ENCODE peak calls at places on chromosomes 6 and 20, in four cellular contexts. C is RWPE1; G is HS-5; K is stimulated activated CD4-positive, alpha-beta T cell treated with anti-CD3 and anti-CD28 coated beads, Interleukin-4, amount 100 ng/mL, for 1 hour. A is an unnamed sample.

GRCh38 chr6:27865952-27866369 is 46.2 kb downstream of the OR2B2 start:
- DNase-seq in K (peak; percentile 13), C (no peak), G (no peak), A (no peak)

GRCh38 chr20:39909447-39909846 is 779.6 kb downstream of the MAFB start:
- DNase-seq in C (no peak), G (no peak), K (no peak), A (no peak)

GRCh38 chr20:53899351-53900167 is 170.8 kb downstream of the BCAS1 start:
- DNase-seq in C (peak; percentile 92), G (peak; percentile 100), K (peak; percentile 62), A (peak; percentile 97)

GRCh38 chr6:139752086-139752485 is 377.6 kb upstream of the CITED2 start:
- DNase-seq in G (no peak), C (no peak), K (no peak), A (no peak)

GRCh38 chr6:25083784-25084507 is 148.2 kb upstream of the RIPOR2 start:
- DNase-seq in K (no peak), C (no peak), G (no peak), A (no peak)

GRCh38 chr6:33513213-33513612 is 58.8 kb downstream of the ZBTB9 start:
- DNase-seq in K (no peak), G (no peak), C (no peak), A (no peak)

GRCh38 chr20:49186535-49187329 is 1.4 kb downstream of the STAU1 start:
- DNase-seq in K (peak; percentile 67), G (peak; percentile 74), C (peak; percentile 79), A (peak; percentile 56)

GRCh38 chr6:13422601-13423247 is 64.7 kb downstream of the GFOD1 start:
- DNase-seq in C (no peak), K (no peak), G (no peak), A (no peak)

GRCh38 chr6:11833626-11834592 is 55.3 kb upstream of the ADTRP start:
- DNase-seq in K (no peak), C (no peak), G (no peak), A (no peak)

GRCh38 chr6:160055813-160056212 is 65.8 kb upstream of the SLC22A1 start:
- DNase-seq in K (no peak), G (no peak), C (no peak), A (no peak)

GRCh38 chr6:113539202-113539601 is 317.9 kb upstream of the MARCKS start:
- DNase-seq in G (no peak), C (no peak), K (no peak), A (no peak)

GRCh38 chr6:33279971-33280511 is 3.1 kb downstream of the B3GALT4 start:
- DNase-seq in K (no peak), G (no peak), C (peak; percentile 74), A (peak; percentile 48)

GRCh38 chr6:104705095-104705707 is 154.5 kb downstream of the HACE1 start:
- DNase-seq in C (peak; percentile 36), G (peak; percentile 58), K (no peak), A (peak; percentile 86)

GRCh38 chr20:37237656-37238055 is 24.0 kb downstream of the GHRH start:
- DNase-seq in C (no peak), G (no peak), K (no peak), A (no peak)

GRCh38 chr6:164106345-164106769 is 691.8 kb downstream of the QKI start:
- DNase-seq in G (no peak), C (no peak), K (no peak), A (no peak)

GRCh38 chr6:124676033-124676432 is 286.2 kb upstream of the RNF217 start:
- DNase-seq in K (no peak), G (peak; percentile 77), C (peak; percentile 1), A (peak; percentile 91)

GRCh38 chr6:30013296-30013922 is 47.7 kb upstream of the POLR1H start:
- DNase-seq in K (peak; percentile 63), G (no peak), C (peak; percentile 11), A (no peak)

GRCh38 chr6:163504984-163505640 is 90.6 kb downstream of the QKI start:
- DNase-seq in G (no peak), K (no peak), C (no peak), A (no peak)

GRCh38 chr6:3798211-3798909 is 46.8 kb upstream of the PXDC1 start:
- DNase-seq in G (no peak), K (no peak), C (no peak), A (no peak)

GRCh38 chr6:166997348-166997747 is 1.8 kb upstream of the CEP43 start:
- DNase-seq in K (no peak), C (no peak), G (no peak), A (no peak)